ENCODE peak calls at places on chromosomes 5 and 9, in seven cellular contexts. Q, O, N, E, B, S and I are unnamed samples.

GRCh38 chr9:99024959-99025358 is 80.0 kb upstream of the TGFBR1 start:
- DNase-seq in Q (no peak), O (no peak), N (no peak), E (no peak), B (no peak), S (no peak), I (no peak)

GRCh38 chr9:21994996-21995651 is 533 bp downstream of the CDKN2B-AS1 start:
- DNase-seq in Q (peak), O (peak), N (peak), E (no peak), B (peak), S (peak), I (peak)

GRCh38 chr9:4489919-4490704 is at the start of gene SLC1A1:
- DNase-seq in Q (peak), O (peak), N (peak), E (peak), B (peak), S (peak), I (peak)

GRCh38 chr5:123206618-123207320 is 117.7 kb downstream of the PRDM6 start:
- DNase-seq in Q (peak), O (no peak), N (no peak), E (no peak), B (no peak), S (no peak), I (no peak)

GRCh38 chr5:2052687-2053086 is 170.0 kb upstream of the IRX4 start:
- DNase-seq in Q (no peak), O (no peak), N (no peak), E (no peak), B (no peak), S (no peak), I (no peak)

GRCh38 chr9:68933434-68934318 is 80.2 kb downstream of the PRKACG start:
- DNase-seq in Q (peak), O (no peak), N (peak), E (no peak), B (no peak), S (peak), I (no peak)

GRCh38 chr9:8719833-8720486 is 920.4 kb upstream of the DMAC1 start:
- DNase-seq in Q (no peak), O (no peak), N (no peak), E (no peak), B (no peak), S (no peak), I (no peak)

GRCh38 chr9:117114768-117115167 is 300.1 kb downstream of the ASTN2 start:
- DNase-seq in Q (no peak), O (no peak), N (no peak), E (no peak), B (no peak), S (peak), I (no peak)

GRCh38 chr5:140628711-140629110 is 4.3 kb downstream of the CD14 start:
- DNase-seq in Q (no peak), O (no peak), N (no peak), E (no peak), B (no peak), S (no peak), I (no peak)

GRCh38 chr5:160175438-160176218 is 53.7 kb upstream of the FABP6 start:
- DNase-seq in Q (peak), O (no peak), N (no peak), E (no peak), B (peak), S (no peak), I (no peak)

GRCh38 chr5:125717209-125717608 is 706.0 kb upstream of the GRAMD2B start:
- DNase-seq in Q (no peak), O (no peak), N (no peak), E (no peak), B (no peak), S (no peak), I (no peak)

GRCh38 chr9:87034891-87035290 is 87.6 kb upstream of the GAS1 start:
- DNase-seq in Q (no peak), O (no peak), N (no peak), E (no peak), B (no peak), S (no peak), I (no peak)

GRCh38 chr9:4077499-4078102 is 222.3 kb downstream of the GLIS3 start:
- DNase-seq in Q (peak), O (peak), N (peak), E (peak), B (peak), S (peak), I (peak)

GRCh38 chr5:119393746-119394145 is 37.9 kb downstream of the TNFAIP8 start:
- DNase-seq in Q (no peak), O (no peak), N (no peak), E (no peak), B (no peak), S (no peak), I (no peak)

GRCh38 chr5:15320896-15321295 is 179.1 kb upstream of the FBXL7 start:
- DNase-seq in Q (peak), O (no peak), N (no peak), E (no peak), B (no peak), S (no peak), I (no peak)

GRCh38 chr5:151155149-151155776 is 2.3 kb downstream of the ANXA6 start:
- DNase-seq in Q (no peak), O (no peak), N (no peak), E (no peak), B (no peak), S (peak), I (no peak)

GRCh38 chr9:115283395-115283794 is 165.4 kb upstream of the TNC start:
- DNase-seq in Q (no peak), O (no peak), N (no peak), E (no peak), B (no peak), S (no peak), I (no peak)

GRCh38 chr5:160548949-160549665 is 127.5 kb downstream of the PTTG1 start:
- DNase-seq in Q (no peak), O (no peak), N (no peak), E (no peak), B (no peak), S (no peak), I (no peak)

DNA sequence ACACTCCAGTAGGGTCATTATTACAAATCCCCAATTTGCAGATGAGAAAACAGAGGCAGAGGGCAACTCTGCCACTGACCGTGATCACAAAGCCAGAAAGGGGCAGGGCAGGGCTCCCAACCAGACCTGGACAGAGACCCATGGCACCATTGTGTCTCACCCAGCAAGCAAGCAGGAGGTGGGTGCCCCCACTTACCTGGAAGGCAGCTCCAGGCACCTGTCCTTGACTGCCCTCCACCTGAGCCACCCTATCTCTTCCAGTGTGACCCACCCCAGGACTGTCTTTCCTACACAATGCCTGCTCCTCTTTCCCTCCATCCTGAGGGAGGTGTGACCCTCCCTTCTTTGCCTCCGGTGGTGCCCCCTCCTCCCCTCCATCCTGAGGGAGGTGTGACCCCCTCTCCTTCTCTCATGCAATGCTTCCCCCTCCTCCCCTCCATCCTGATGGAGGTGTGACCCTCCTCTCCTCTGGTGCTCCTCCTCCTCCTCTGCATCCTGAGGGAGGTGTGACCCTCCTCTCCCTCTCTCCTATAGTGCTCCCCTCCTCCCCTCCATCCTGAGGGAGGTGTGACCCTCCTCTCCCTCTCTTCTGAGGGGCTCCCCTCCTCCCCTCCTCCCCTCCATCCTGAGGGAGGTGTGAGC is 198.0 kb downstream of the MED10 start:
- DNase-seq in Q (no peak), O (no peak), N (no peak), E (no peak), B (no peak), S (no peak), I (no peak)
- TF ChIP-seq CTCF in Q (no peak), O (no peak), N (no peak), E (no peak), B (no peak), S (no peak), I (no peak)

DNA sequence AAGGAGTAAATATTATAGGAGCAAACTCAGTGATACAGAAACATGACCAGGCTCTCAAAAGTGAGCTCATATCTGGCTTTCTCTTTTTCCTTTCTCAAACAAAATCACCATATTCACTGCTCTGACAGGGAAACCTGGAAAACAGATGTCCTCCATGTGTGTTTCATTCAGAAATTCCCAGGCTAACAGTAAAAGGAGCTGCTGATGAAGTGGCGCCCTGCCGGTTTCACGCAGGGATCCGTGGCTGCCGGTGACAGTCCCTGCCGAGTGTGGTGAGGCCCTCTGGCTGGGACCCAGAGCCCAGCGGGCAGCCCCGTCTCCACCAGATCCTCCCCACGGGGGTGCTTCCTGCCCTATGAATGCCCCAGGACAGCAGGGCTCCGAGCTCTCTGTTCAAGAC is 208.1 kb downstream of the GNA14 start:
- DNase-seq in Q (no peak), O (no peak), N (no peak), E (no peak), B (no peak), S (no peak), I (no peak)
- TF ChIP-seq CTCF in Q (no peak), O (no peak), N (no peak), E (no peak), B (no peak), S (no peak), I (no peak)

GRCh38 chr5:31847354-31847753 is 208.4 kb downstream of the PDZD2 start:
- DNase-seq in Q (no peak), O (no peak), N (no peak), E (no peak), B (no peak), S (no peak), I (no peak)

GRCh38 chr5:31846934-31847333 is 208.0 kb downstream of the PDZD2 start:
- DNase-seq in Q (no peak), O (no peak), N (no peak), E (no peak), B (no peak), S (no peak), I (no peak)

GRCh38 chr5:31845351-31845750 is 206.4 kb downstream of the PDZD2 start:
- DNase-seq in Q (no peak), O (no peak), N (no peak), E (no peak), B (no peak), S (no peak), I (no peak)

DNA sequence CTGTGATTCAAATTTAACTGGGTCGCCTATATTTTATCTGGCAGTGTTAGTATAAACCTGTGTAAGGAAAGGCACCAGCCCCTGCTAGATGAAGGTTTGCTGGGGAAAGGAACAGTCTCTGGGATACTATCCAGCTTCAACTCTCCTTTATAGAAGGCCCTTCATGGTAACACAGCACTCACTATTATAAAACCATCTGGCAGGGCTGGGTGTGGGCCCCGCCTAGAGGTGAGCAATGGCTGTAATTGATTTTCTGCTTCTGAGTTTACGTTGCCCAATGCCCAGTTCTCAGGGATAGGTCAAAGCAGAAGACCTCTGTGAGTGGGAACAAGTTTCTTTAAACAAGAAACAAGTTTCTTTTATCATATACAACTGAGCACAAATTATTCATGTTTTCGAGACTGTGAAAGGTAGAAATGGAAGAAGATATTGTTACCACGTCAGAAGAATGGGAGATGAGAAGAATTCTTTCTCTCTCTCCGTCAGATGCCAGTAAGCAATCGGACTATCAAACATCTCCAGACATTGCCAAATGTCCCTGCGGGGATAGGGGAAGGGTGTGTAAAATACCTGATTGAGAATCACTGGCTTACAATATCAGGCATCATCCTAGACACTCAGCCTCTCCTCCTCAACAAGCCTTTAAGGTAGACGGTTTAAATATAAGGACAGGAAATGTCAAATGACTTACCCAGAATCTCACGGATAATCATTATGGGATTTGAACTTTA is 205.8 kb downstream of the PDZD2 start:
- DNase-seq in Q (no peak), O (no peak), N (no peak), E (no peak), B (no peak), S (no peak), I (no peak)
- TF ChIP-seq CTCF in Q (no peak), O (no peak), N (no peak), E (no peak), B (no peak), S (no peak), I (no peak)

DNA sequence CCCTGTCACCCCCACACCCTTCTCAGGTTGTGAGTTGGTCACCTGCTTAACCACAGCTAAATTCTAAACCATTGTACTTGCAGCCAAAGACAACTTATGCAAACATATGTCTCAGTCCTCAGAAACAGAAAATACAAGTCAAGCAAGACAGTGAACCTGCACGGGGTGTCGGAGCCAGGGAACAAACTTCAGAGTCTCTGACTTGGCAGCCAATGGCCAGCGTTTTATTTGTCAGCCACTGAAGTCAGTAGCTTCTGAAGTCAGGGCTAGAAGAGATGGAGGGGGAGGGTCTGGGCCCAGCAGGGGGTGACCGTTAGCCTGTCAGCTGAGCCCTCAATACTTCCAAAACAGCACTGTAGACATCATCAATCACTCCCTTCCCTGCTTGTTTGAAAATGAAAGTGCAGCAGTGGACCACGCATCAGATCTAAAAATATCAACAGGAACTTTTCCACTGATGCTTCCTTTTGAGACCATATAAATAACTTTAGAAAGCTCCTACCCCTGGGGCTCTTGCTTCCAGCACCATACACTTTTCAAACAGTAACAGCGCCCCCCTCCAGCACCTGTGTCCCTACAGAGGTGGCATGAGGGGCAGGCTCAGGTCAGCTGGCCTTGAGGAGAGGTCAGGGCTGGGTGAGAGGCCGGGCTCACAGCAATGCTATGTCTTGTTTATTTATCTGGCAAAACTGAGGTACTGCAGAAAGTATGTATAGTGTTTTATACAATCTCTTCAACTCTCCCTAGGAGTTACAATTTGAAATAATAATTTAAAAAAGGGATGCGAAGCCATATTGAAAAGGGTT is 142.5 kb downstream of the ACER2 start:
- DNase-seq in Q (peak), O (peak), N (no peak), E (no peak), B (no peak), S (peak), I (no peak)
- TF ChIP-seq CTCF in Q (no peak), O (no peak), N (peak), E (no peak), B (no peak), S (no peak), I (no peak)

GRCh38 chr9:114271556-114272510 is 51.1 kb upstream of the ORM1 start:
- DNase-seq in Q (peak), O (peak), N (no peak), E (peak), B (peak), S (no peak), I (peak)
- TF ChIP-seq CTCF in Q (no peak), O (peak), N (peak), E (peak), B (peak), S (no peak), I (peak)